ENCODE peak calls at places on chromosomes 4 and X, in five cellular contexts. C is GM23248, U is ovary, P is endodermal cell, L is mesendoderm. K is an unnamed sample.

GRCh38 chr4:123102897-123103489 is 180.6 kb upstream of the NUDT6 start:
- DNase-seq in P (no peak), L (peak; percentile 60), U (no peak), C (peak; percentile 65), K (no peak)

GRCh38 chrX:37666516-37666915 is 19.1 kb upstream of the XK start:
- DNase-seq in L (no peak), P (no peak), U (no peak), C (no peak), K (no peak)

GRCh38 chrX:56765816-56766553 is 36.9 kb downstream of the NBDY start:
- DNase-seq in P (no peak), U (no peak), C (peak; percentile 50), L (no peak), K (peak; percentile 57)

GRCh38 chrX:57227691-57228090 is 58.8 kb upstream of the FAAH2 start:
- DNase-seq in C (no peak), P (peak; percentile 80), U (no peak), L (peak; percentile 23), K (no peak)

GRCh38 chrX:45135616-45136015 is 65.1 kb downstream of the DIPK2B start:
- DNase-seq in P (no peak), C (no peak), L (no peak), U (no peak), K (no peak)

GRCh38 chrX:1072637-1073377 is 139.6 kb downstream of the CRLF2 start:
- DNase-seq in P (peak; percentile 65), U (no peak), L (peak; percentile 92), C (no peak), K (no peak)

GRCh38 chr4:179307297-179308136 is 1865.3 kb upstream of the AGA start:
- DNase-seq in L (peak; percentile 71), C (peak; percentile 41), P (peak; percentile 87), U (no peak), K (no peak)

GRCh38 chr4:141971854-141972253 is 335.5 kb downstream of the IL15 start:
- DNase-seq in L (no peak), U (no peak), P (no peak), C (no peak), K (no peak)

GRCh38 chrX:84469226-84469625 is 33.0 kb downstream of the HDX start:
- DNase-seq in P (no peak), C (peak; percentile 4), L (no peak), U (no peak), K (no peak)

GRCh38 chrX:23666282-23666681 is 1.0 kb upstream of the PRDX4 start:
- DNase-seq in U (no peak), C (no peak), P (peak; percentile 48), L (no peak), K (no peak)

GRCh38 chrX:13494562-13494961 is 74.8 kb upstream of the EGFL6 start:
- DNase-seq in C (no peak), U (no peak), P (no peak), L (no peak), K (no peak)

GRCh38 chr4:78019494-78019893 is 37.6 kb upstream of the FRAS1 start:
- DNase-seq in P (no peak), C (no peak), L (no peak), U (no peak), K (no peak)

GRCh38 chr4:128590773-128591172 is 218.7 kb upstream of the JADE1 start:
- DNase-seq in P (no peak), L (no peak), C (no peak), U (no peak), K (no peak)

GRCh38 chr4:112181358-112182000 is 36.2 kb downstream of the FAM241A start:
- DNase-seq in C (no peak), U (no peak), P (no peak), L (no peak), K (no peak)

GRCh38 chrX:150361070-150361776 is 1.9 kb upstream of the MAMLD1 start:
- DNase-seq in U (peak; percentile 41), P (peak; percentile 77), C (peak; percentile 16), L (peak; percentile 79), K (peak; percentile 52)

GRCh38 chr4:112550728-112551127 is 34.7 kb upstream of the NEUROG2 start:
- DNase-seq in C (peak; percentile 89), P (no peak), U (no peak), L (no peak), K (no peak)

GRCh38 chr4:23484689-23485088 is 405.2 kb downstream of the PPARGC1A start:
- DNase-seq in U (no peak), C (no peak), P (no peak), L (peak; percentile 58), K (no peak)

GRCh38 chr4:22477136-22477793 is 38.6 kb downstream of the ADGRA3 start:
- DNase-seq in L (no peak), C (no peak), U (no peak), P (no peak), K (no peak)

DNA sequence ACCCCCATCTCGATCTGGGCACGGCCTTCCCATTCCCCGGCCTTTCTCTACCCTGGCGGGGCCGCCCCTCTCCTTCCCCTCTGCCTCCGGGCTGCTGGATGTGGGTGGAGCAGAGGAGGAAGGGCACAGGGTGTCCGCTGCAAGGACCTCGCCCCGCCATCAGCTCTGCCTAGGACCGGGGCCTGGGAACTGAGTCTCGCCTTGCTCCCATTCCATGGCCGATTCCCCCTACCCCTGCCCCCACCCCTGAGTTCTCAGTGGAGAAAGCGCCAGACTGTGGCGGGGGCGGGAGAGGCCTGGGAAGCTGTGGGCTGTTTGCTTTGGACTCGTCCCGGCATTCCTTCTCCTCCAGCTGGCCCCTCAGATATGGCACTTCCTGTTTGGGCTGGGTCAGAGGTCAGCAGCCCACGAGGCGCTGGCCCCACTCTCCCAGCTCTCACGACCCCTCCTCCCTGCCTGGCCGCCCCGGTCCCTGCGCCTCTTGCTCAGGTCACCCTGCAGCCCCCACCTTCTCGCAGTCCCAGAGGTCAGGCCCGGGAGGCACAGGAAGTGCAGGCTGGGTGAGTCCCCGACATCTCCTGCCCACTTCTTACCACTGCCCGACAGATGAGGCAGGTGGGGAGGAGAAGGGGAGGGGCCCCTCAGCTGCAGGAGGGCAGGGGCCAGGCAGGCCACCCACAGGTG is 6.4 kb upstream of the BGN start:
- DNase-seq in L (peak; percentile 20), U (peak; percentile 63), P (peak; percentile 58), C (peak; percentile 43), K (no peak)
- H3K27ac ChIP-seq in L (no peak overlapping the region), U (peak overlapping the region; percentile 6), P (no peak overlapping the region), C (peak overlapping the region; percentile 35), K (peak overlapping the region; percentile 67)

GRCh38 chr4:60155088-60155487 is 1045.0 kb upstream of the ADGRL3 start:
- DNase-seq in U (no peak), L (no peak), P (no peak), C (no peak), K (no peak)
- H3K27ac ChIP-seq in U (no peak overlapping the region), L (no peak overlapping the region), P (no peak overlapping the region), C (no peak overlapping the region), K (no peak overlapping the region)

GRCh38 chr4:42636591-42636990 is 20.3 kb downstream of the ATP8A1 start:
- DNase-seq in L (no peak), P (no peak), U (no peak), C (no peak), K (no peak)

GRCh38 chr4:42638993-42639392 is 17.9 kb downstream of the ATP8A1 start:
- DNase-seq in P (no peak), C (no peak), U (no peak), L (no peak), K (no peak)

GRCh38 chr4:42637104-42637503 is 19.8 kb downstream of the ATP8A1 start:
- DNase-seq in P (no peak), C (no peak), L (no peak), U (no peak), K (no peak)

GRCh38 chr4:42637861-42638260 is 19.0 kb downstream of the ATP8A1 start:
- DNase-seq in P (no peak), U (no peak), C (no peak), L (no peak), K (no peak)

DNA sequence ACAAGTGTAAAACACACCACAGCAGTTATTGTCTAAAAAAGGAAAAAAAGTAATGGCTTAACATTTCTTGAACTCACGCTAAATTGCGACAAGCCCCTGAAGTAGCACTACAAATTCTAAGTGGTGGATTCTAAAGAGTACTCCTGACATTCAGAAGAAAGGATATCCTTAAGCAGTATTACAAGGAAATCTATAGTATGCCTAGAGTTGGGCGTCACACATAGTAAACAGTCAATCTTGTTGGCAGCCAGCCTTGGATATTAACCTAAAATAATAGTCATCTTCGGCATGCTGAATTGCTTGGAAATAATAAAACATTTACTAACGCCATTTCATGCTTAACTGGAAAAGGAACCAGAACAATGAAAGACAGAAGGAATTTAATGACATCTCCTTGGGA is 18.6 kb downstream of the ATP8A1 start:
- DNase-seq in P (no peak), U (no peak), C (no peak), L (no peak), K (no peak)
- H3K27ac ChIP-seq in P (no peak overlapping the region), U (no peak overlapping the region), C (no peak overlapping the region), L (no peak overlapping the region), K (no peak overlapping the region)

GRCh38 chr4:8225290-8225625 is 26.2 kb downstream of the SH3TC1 start:
- DNase-seq in P (no peak), L (no peak), C (no peak), U (no peak), K (no peak)

GRCh38 chr4:8227201-8227770 is 28.2 kb downstream of the SH3TC1 start:
- DNase-seq in P (no peak), L (no peak), C (no peak), U (no peak), K (no peak)

GRCh38 chr4:8227771-8228318 is 28.8 kb downstream of the SH3TC1 start:
- DNase-seq in C (no peak), P (no peak), U (no peak), L (no peak), K (no peak)

GRCh38 chr4:8224596-8225289 is 25.7 kb downstream of the SH3TC1 start:
- DNase-seq in L (no peak), C (no peak), P (no peak), U (no peak), K (no peak)

GRCh38 chr4:8225704-8226443 is 26.8 kb downstream of the SH3TC1 start:
- DNase-seq in U (no peak), L (peak; percentile 88), P (peak; percentile 84), C (no peak), K (no peak)
- H3K27ac ChIP-seq in U (no peak overlapping the region), L (peak overlapping the region; percentile 62), P (no peak overlapping the region), C (no peak overlapping the region), K (no peak overlapping the region)

GRCh38 chr4:89024051-89024675 is 32.8 kb downstream of the FAM13A start:
- DNase-seq in C (peak; percentile 87), L (peak; percentile 79), P (peak; percentile 72), U (peak; percentile 52), K (no peak)

GRCh38 chr4:89021062-89021461 is 35.9 kb downstream of the FAM13A start:
- DNase-seq in U (no peak), L (no peak), P (no peak), C (no peak), K (no peak)

GRCh38 chr4:89022426-89023128 is 34.4 kb downstream of the FAM13A start:
- DNase-seq in P (no peak), U (no peak), C (no peak), L (no peak), K (no peak)

GRCh38 chr4:89023140-89023539 is 33.8 kb downstream of the FAM13A start:
- DNase-seq in L (no peak), U (no peak), P (no peak), C (no peak), K (no peak)

GRCh38 chr4:89021678-89022077 is 35.3 kb downstream of the FAM13A start:
- DNase-seq in P (no peak), U (no peak), L (no peak), C (no peak), K (no peak)
- H3K27ac ChIP-seq in P (no peak overlapping the region), U (no peak overlapping the region), L (no peak overlapping the region), C (no peak overlapping the region), K (no peak overlapping the region)